ENCODE peak calls at places on chromosomes 1 and 21, in four cellular contexts. M, A, O and P are unnamed samples.

GRCh38 chr1:19328486-19328885 is 16.4 kb downstream of the SLC66A1 start:
- DNase-seq in M (no peak), A (no peak), O (no peak), P (no peak)

GRCh38 chr21:38441153-38441552 is 57.1 kb downstream of the ERG start:
- DNase-seq in M (no peak), A (no peak), O (no peak), P (no peak)

GRCh38 chr21:23014021-23014420 is 2015.8 kb downstream of the NCAM2 start:
- DNase-seq in M (no peak), A (no peak), O (no peak), P (no peak)

GRCh38 chr1:161216945-161217712 is 2.0 kb downstream of the FCER1G start:
- DNase-seq in M (no peak), A (no peak), O (no peak), P (no peak)

GRCh38 chr1:209805875-209806760 is at the start of gene IRF6:
- DNase-seq in M (peak; percentile 98), A (peak; percentile 97), O (peak; percentile 99), P (no peak)

GRCh38 chr1:63321061-63321787 is 1.1 kb upstream of the FOXD3 start:
- DNase-seq in M (peak; percentile 64), A (no peak), O (no peak), P (no peak)

GRCh38 chr21:29737188-29737587 is 202.6 kb downstream of the GRIK1 start:
- DNase-seq in M (no peak), A (no peak), O (no peak), P (no peak)

GRCh38 chr1:194300340-194300739 is 1113.9 kb upstream of the B3GALT2 start:
- DNase-seq in M (no peak), A (no peak), O (no peak), P (no peak)

GRCh38 chr1:21340230-21340564 is 49.9 kb upstream of the ECE1 start:
- DNase-seq in M (no peak), A (peak; percentile 82), O (peak; percentile 34), P (no peak)

GRCh38 chr1:200290010-200290685 is 119.7 kb downstream of the ZNF281 start:
- DNase-seq in M (no peak), A (no peak), O (no peak), P (no peak)

GRCh38 chr1:2042830-2043773 is 7.1 kb upstream of the PRKCZ start:
- DNase-seq in M (no peak), A (peak; percentile 66), O (no peak), P (no peak)

DNA sequence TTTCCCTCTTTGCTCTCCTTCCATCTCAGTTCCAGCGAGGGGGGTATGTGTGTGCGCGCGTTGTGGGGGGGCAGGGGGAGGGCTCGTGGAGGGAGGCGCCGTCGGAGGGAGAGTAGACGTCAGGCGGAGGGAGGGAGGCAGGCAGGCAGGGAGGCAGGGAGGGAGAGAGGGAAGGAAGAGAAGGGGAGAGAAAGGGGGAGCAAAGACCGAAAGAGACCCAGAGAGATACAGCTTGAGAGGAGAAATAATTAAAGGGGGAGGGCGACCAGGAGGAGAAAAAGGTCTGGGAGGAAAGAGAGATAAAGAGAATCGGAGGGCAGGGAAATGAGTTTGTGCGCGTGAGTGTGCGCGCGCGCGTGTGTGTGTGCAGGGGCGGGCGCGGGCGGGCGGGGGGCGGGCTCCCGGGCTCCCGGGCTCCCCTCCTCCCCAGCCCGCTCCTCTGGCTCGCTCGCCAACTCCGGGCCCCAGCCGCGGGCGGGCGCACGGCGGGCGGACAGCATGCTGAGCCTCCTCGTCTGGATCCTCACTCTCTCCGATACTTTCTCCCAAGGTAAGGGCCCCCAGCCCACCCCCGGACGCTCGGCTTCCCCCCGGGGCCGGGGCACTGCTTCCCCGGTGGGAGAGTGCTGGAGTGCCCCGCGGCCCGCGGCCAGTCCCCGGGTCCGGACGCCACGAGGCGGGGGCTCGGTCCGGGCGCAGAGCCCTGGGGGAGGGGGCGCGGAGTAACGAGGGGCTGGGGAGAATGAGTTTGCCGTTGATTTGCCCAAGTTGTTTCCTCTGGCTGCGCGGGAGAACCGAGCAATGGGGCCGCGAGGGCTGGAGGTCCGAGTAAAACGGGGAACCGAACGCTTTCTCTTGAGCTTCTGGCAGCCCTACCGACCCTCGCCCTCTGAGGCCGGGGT is at the start of gene KIRREL1:
- DNase-seq in M (no peak), A (peak; percentile 63), O (peak; percentile 65), P (peak; percentile 90)
- H3K4me3 ChIP-seq in M (peak within 1 kb of the TSS; percentile 98), A (peak within 1 kb of the TSS; percentile 68), O (peak within 1 kb of the TSS; percentile 87), P (peak within 1 kb of the TSS; percentile 96)

DNA sequence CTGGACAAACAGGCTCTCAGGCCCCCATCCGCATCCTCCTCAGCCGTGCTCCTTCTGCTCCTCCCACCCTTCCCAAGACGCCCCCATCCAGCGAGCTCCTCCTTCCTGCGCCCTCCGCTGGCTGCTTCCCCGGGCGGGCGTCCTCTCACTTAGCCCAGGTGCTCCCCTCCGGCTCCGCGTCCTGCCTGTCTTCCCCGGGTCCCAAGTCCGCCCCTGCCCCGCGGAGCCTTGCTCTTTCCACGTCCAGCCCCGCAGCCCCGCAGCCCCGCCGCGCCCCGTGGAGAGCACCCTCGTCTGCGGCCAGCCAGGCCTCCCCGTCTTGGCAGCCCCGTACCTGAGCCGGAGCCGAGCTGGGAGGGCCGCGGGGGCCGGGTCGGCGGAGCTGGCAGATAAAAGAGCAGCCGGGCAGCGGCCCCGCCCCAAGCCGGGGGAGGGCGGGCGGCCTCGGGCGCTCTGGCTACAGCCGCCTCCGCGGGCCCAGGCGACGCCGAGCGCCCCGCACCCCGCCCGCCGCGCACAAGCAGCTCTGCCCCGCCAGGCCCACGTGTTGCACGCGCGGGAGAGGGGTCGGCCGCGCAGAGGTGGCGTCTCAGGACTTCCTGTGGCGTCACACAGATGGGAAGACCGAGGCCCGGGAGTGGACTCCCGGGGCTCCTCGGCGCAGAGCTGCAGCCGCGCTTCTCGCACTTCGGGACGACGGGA is at the start of gene PAQR7:
- DNase-seq in M (peak; percentile 86), A (peak; percentile 88), O (peak; percentile 65), P (peak; percentile 87)
- TF ChIP-seq CTCF in M (no peak), A (no peak), O (no peak), P (no peak)

GRCh38 chr21:34197561-34197960 is 124.2 kb downstream of the MRPS6 start:
- DNase-seq in M (no peak), A (no peak), O (no peak), P (no peak)
- H3K4me3 ChIP-seq in M (no peak overlapping the region), A (no peak overlapping the region), O (no peak overlapping the region), P (no peak overlapping the region)

GRCh38 chr1:175319912-175320230 is 127.3 kb upstream of the KIAA0040 start:
- DNase-seq in M (no peak), A (no peak), O (no peak), P (no peak)
- TF ChIP-seq CTCF in M (no peak), A (no peak), O (no peak), P (no peak)

DNA sequence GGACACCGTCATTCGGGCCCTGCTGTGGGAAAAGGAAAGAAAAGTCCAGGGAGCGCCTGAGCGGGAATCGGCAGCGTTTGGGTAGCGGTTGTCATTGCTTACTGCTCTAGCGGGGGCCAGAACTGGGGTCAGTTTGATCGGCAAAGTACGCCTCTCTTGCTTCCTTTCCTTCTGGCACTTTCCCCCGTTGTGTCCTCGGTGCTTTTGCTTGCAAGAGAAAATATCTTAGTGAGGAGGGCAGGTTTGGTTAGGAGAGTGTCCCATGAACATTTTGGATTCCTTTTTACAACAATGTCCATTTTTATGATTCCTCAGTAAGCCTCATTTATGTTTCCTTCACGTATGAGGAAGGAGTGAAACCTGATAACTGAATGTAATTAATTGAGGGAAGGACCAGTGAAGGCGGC is 673 bp downstream of the ST3GAL3 start:
- DNase-seq in M (no peak), A (no peak), O (no peak), P (no peak)
- H3K4me3 ChIP-seq in M (peak overlapping the region; percentile 80), A (peak overlapping the region; percentile 94), O (peak overlapping the region; percentile 70), P (peak overlapping the region; percentile 95)